ENCODE peak calls at places on chromosomes 16 and 17, in five cellular contexts. One of them, this sample, is unnamed. For H3K4me1, the result is how much of the 10 kb centered on the place peaks cover.

GRCh38 chr17:8862213-8863056 is 5.0 kb downstream of the PIK3R6 start:
- DNase-seq in OCI-LY7: no peak
- DNase-seq in left lung: no peak
- DNase-seq in thoracic aorta: no peak
- DNase-seq in osteoblast: peak
- DNase-seq in this sample: no peak

GRCh38 chr16:30839523-30840227 is 52.7 kb upstream of the ZNF629 start:
- DNase-seq in OCI-LY7: no peak
- DNase-seq in left lung: no peak
- DNase-seq in thoracic aorta: no peak
- DNase-seq in osteoblast: no peak
- DNase-seq in this sample: no peak

GRCh38 chr17:7426203-7426863 is 917 bp downstream of the SPEM2 start:
- DNase-seq in left lung: no peak
- DNase-seq in OCI-LY7: no peak
- DNase-seq in thoracic aorta: no peak
- DNase-seq in osteoblast: no peak
- DNase-seq in this sample: peak

GRCh38 chr17:50272711-50273653 is 1.3 kb upstream of the TMEM92 start:
- DNase-seq in OCI-LY7: peak
- DNase-seq in thoracic aorta: no peak
- DNase-seq in osteoblast: peak
- DNase-seq in left lung: peak
- DNase-seq in this sample: peak

GRCh38 chr17:2436516-2436915 is 35.7 kb upstream of the MNT start:
- DNase-seq in OCI-LY7: peak
- DNase-seq in osteoblast: no peak
- DNase-seq in left lung: no peak
- DNase-seq in thoracic aorta: no peak
- DNase-seq in this sample: no peak

GRCh38 chr16:68668266-68668665 is 23.2 kb downstream of the CDH3 start:
- DNase-seq in OCI-LY7: no peak
- DNase-seq in left lung: no peak
- DNase-seq in thoracic aorta: no peak
- DNase-seq in osteoblast: no peak
- DNase-seq in this sample: no peak

GRCh38 chr17:10048951-10049350 is 143.9 kb upstream of the RCVRN start:
- DNase-seq in OCI-LY7: no peak
- DNase-seq in thoracic aorta: no peak
- DNase-seq in left lung: no peak
- DNase-seq in osteoblast: no peak
- DNase-seq in this sample: no peak

GRCh38 chr16:67951485-67951884 is 7.6 kb upstream of the LCAT start:
- DNase-seq in left lung: no peak
- DNase-seq in OCI-LY7: no peak
- DNase-seq in thoracic aorta: no peak
- DNase-seq in osteoblast: no peak
- DNase-seq in this sample: peak

GRCh38 chr16:87860553-87861299 is 8.6 kb downstream of the SLC7A5 start:
- DNase-seq in osteoblast: peak
- DNase-seq in left lung: no peak
- DNase-seq in thoracic aorta: no peak
- DNase-seq in OCI-LY7: no peak
- DNase-seq in this sample: no peak

GRCh38 chr17:1997587-1998425 is 27.3 kb downstream of the RTN4RL1 start:
- DNase-seq in osteoblast: peak
- DNase-seq in thoracic aorta: no peak
- DNase-seq in OCI-LY7: no peak
- DNase-seq in left lung: no peak
- DNase-seq in this sample: peak

GRCh38 chr16:31157136-31157535 is 7.3 kb upstream of the PRSS36 start:
- DNase-seq in osteoblast: no peak
- DNase-seq in thoracic aorta: no peak
- DNase-seq in OCI-LY7: no peak
- DNase-seq in left lung: peak
- DNase-seq in this sample: peak

DNA sequence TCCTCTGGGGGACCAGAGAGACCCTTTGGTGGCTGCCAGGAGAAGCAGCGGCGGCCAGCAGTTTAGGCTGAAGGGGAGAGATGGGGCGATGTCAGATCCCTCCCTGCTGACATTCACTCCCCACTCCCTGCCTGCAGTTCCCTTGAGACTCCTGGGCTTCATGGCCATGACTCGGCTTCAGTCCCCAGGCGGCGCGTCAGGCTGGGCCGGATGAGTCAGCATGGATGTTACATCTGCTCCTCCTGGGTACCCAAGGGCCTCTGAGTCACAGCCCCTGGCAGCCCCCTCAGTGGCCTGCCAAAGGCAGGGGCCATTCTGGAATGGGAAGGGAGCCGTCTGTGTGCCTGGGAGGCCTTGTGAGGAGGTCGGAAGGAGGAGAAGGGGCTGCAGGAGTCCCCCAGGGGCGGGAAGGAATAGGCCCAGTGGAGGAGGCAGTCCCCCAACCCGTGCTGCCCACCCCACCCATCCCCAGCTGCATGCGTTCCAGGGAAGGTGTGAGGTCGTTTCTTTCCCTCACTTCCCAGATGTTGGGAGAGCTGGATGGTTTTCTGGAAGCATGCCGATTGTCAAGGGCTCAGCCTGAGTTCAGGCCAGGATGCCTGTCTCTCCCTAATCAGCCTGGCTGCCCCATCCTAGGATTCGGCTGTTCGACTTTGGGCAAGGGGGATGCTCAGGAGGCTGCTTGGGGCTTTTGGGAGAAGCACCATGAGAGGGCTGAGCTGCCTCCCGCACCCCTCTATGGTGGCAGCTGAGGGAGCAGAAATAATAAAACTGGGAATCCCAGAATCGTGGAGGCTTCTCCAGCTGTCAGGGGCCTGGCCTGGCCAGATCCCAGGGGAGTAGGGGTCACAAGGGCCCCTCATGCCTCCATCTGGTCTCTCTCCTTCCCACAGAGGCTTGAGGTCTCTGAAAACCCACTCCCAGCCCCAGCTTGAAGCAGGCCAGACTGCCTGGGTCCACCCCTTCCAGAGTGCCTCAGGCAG is 9.7 kb downstream of the RHBDL3 start:
- DNase-seq in left lung: peak
- DNase-seq in OCI-LY7: no peak
- DNase-seq in thoracic aorta: no peak
- DNase-seq in osteoblast: peak
- DNase-seq in this sample: no peak
- H3K4me1 ChIP-seq in left lung: under half
- H3K4me1 ChIP-seq in OCI-LY7: under half
- H3K4me1 ChIP-seq in thoracic aorta: under half
- H3K4me1 ChIP-seq in osteoblast: under half
- H3K4me1 ChIP-seq in this sample: under half

GRCh38 chr16:77840623-77841274 is 52.4 kb downstream of the VAT1L start:
- DNase-seq in OCI-LY7: no peak
- DNase-seq in thoracic aorta: no peak
- DNase-seq in left lung: no peak
- DNase-seq in osteoblast: no peak
- DNase-seq in this sample: no peak

GRCh38 chr16:77843412-77843811 is 55.0 kb downstream of the VAT1L start:
- DNase-seq in OCI-LY7: no peak
- DNase-seq in thoracic aorta: no peak
- DNase-seq in left lung: no peak
- DNase-seq in osteoblast: no peak
- DNase-seq in this sample: no peak

GRCh38 chr16:77844801-77845200 is 56.4 kb downstream of the VAT1L start:
- DNase-seq in left lung: no peak
- DNase-seq in thoracic aorta: no peak
- DNase-seq in OCI-LY7: no peak
- DNase-seq in osteoblast: no peak
- DNase-seq in this sample: no peak

GRCh38 chr16:77841275-77841640 is 52.9 kb downstream of the VAT1L start:
- DNase-seq in thoracic aorta: no peak
- DNase-seq in osteoblast: no peak
- DNase-seq in left lung: no peak
- DNase-seq in OCI-LY7: no peak
- DNase-seq in this sample: no peak

GRCh38 chr16:77842468-77842867 is 54.1 kb downstream of the VAT1L start:
- DNase-seq in osteoblast: no peak
- DNase-seq in thoracic aorta: no peak
- DNase-seq in left lung: no peak
- DNase-seq in OCI-LY7: no peak
- DNase-seq in this sample: no peak
- H3K4me1 ChIP-seq in osteoblast: under half
- H3K4me1 ChIP-seq in thoracic aorta: under half
- H3K4me1 ChIP-seq in left lung: under half
- H3K4me1 ChIP-seq in OCI-LY7: under half
- H3K4me1 ChIP-seq in this sample: under half

GRCh38 chr16:1455190-1456171 is 11.1 kb upstream of the CCDC154 start:
- DNase-seq in left lung: no peak
- DNase-seq in osteoblast: no peak
- DNase-seq in thoracic aorta: no peak
- DNase-seq in OCI-LY7: no peak
- DNase-seq in this sample: no peak

GRCh38 chr16:1456951-1457350 is 12.6 kb upstream of the CCDC154 start:
- DNase-seq in left lung: no peak
- DNase-seq in osteoblast: no peak
- DNase-seq in OCI-LY7: no peak
- DNase-seq in thoracic aorta: no peak
- DNase-seq in this sample: no peak

GRCh38 chr16:1458977-1459341 is 14.6 kb upstream of the CCDC154 start:
- DNase-seq in OCI-LY7: peak
- DNase-seq in osteoblast: no peak
- DNase-seq in left lung: no peak
- DNase-seq in thoracic aorta: no peak
- DNase-seq in this sample: no peak

GRCh38 chr16:1458336-1458976 is 14.1 kb upstream of the CCDC154 start:
- DNase-seq in OCI-LY7: no peak
- DNase-seq in thoracic aorta: no peak
- DNase-seq in left lung: no peak
- DNase-seq in osteoblast: no peak
- DNase-seq in this sample: no peak

GRCh38 chr16:1457489-1458245 is 13.3 kb upstream of the CCDC154 start:
- DNase-seq in left lung: no peak
- DNase-seq in thoracic aorta: no peak
- DNase-seq in OCI-LY7: no peak
- DNase-seq in osteoblast: no peak
- DNase-seq in this sample: no peak
- H3K4me1 ChIP-seq in left lung: under half
- H3K4me1 ChIP-seq in thoracic aorta: under half
- H3K4me1 ChIP-seq in OCI-LY7: under half
- H3K4me1 ChIP-seq in osteoblast: under half
- H3K4me1 ChIP-seq in this sample: under half

DNA sequence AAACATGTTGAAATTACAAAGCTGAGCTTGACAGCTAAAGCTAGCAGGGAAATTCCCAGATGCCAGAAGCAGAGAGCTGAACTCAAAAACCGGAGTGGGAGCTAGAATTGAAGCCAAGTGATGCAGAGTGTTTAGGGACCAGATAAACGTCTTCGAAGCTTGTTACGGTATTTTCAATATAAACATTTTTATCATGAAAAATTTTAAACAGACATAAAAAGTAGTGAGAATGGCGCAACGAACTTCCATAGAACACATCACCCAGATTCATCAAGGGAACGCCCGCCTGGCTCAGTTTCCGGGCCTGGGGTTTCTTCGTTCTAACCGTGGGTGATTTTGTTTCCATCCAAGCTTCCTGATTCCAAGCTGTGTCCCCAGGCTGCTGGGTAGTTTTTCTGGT is 18.1 kb downstream of the SPNS2 start:
- DNase-seq in OCI-LY7: no peak
- DNase-seq in left lung: no peak
- DNase-seq in thoracic aorta: no peak
- DNase-seq in osteoblast: no peak
- DNase-seq in this sample: no peak
- H3K4me1 ChIP-seq in OCI-LY7: under half
- H3K4me1 ChIP-seq in left lung: under half
- H3K4me1 ChIP-seq in thoracic aorta: under half
- H3K4me1 ChIP-seq in osteoblast: under half
- H3K4me1 ChIP-seq in this sample: under half

DNA sequence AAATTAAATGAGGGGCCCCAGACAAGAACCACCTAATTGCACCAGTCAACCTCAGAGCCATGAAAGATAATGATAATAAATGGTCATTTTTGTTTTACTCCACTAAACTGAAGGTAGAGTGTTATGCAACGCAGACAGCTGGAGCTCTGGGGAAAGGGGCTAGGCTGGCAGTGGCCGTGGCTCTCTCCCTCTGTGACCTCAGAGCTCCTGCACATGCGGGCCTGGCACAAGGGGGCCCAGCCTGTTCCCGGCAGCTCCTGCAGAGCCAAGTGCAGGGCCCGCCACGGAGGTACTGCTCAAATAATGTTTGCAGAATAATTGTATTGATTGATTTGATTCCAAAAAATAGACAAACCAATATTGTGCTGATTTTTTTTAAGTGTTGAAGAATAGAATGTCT is 109.5 kb downstream of the SALL1 start:
- DNase-seq in osteoblast: no peak
- DNase-seq in OCI-LY7: no peak
- DNase-seq in left lung: no peak
- DNase-seq in thoracic aorta: no peak
- DNase-seq in this sample: no peak
- H3K4me1 ChIP-seq in osteoblast: under half
- H3K4me1 ChIP-seq in OCI-LY7: under half
- H3K4me1 ChIP-seq in left lung: under half
- H3K4me1 ChIP-seq in thoracic aorta: under half
- H3K4me1 ChIP-seq in this sample: under half

GRCh38 chr16:3662601-3663000 is 8.1 kb downstream of the DNASE1 start:
- DNase-seq in thoracic aorta: no peak
- DNase-seq in osteoblast: no peak
- DNase-seq in OCI-LY7: no peak
- DNase-seq in left lung: no peak
- DNase-seq in this sample: no peak
- H3K4me1 ChIP-seq in thoracic aorta: under half
- H3K4me1 ChIP-seq in osteoblast: under half
- H3K4me1 ChIP-seq in OCI-LY7: under half
- H3K4me1 ChIP-seq in left lung: under half
- H3K4me1 ChIP-seq in this sample: under half

GRCh38 chr17:78134899-78135385 is 4.4 kb downstream of the TMC8 start:
- DNase-seq in thoracic aorta: no peak
- DNase-seq in left lung: no peak
- DNase-seq in OCI-LY7: no peak
- DNase-seq in osteoblast: peak
- DNase-seq in this sample: no peak
- H3K4me1 ChIP-seq in thoracic aorta: under half
- H3K4me1 ChIP-seq in left lung: under half
- H3K4me1 ChIP-seq in OCI-LY7: under half
- H3K4me1 ChIP-seq in osteoblast: under half
- H3K4me1 ChIP-seq in this sample: under half

GRCh38 chr17:69764137-69764536 is 310.9 kb upstream of the KCNJ16 start:
- DNase-seq in left lung: no peak
- DNase-seq in OCI-LY7: no peak
- DNase-seq in osteoblast: no peak
- DNase-seq in thoracic aorta: no peak
- DNase-seq in this sample: no peak
- H3K4me1 ChIP-seq in left lung: under half
- H3K4me1 ChIP-seq in OCI-LY7: under half
- H3K4me1 ChIP-seq in osteoblast: under half
- H3K4me1 ChIP-seq in thoracic aorta: under half
- H3K4me1 ChIP-seq in this sample: under half

DNA sequence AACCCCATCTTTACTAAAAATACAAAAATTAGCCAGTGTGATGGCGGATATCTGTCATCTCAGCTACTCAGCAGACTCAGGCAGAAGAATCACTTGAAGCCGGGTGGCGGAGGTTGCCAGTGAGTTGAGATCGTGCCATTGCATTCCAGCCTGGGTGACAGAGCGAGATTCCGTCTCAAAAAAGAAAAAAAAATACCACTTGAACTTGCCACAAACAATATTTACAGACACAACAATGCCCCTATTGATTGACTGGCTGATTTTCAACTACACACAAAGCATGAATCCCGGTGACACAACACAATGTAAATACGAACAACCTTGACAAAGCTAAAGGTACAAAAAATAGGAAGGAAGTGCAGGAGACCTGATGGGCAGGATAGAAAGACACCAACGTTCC is 49.3 kb downstream of the NXN start:
- DNase-seq in OCI-LY7: no peak
- DNase-seq in thoracic aorta: no peak
- DNase-seq in left lung: no peak
- DNase-seq in osteoblast: no peak
- DNase-seq in this sample: peak
- H3K4me1 ChIP-seq in OCI-LY7: under half
- H3K4me1 ChIP-seq in thoracic aorta: under half
- H3K4me1 ChIP-seq in left lung: under half
- H3K4me1 ChIP-seq in osteoblast: under half
- H3K4me1 ChIP-seq in this sample: under half

This sample was measured in pancreas.